ENCODE peak calls at places on chromosome 6, in nine cellular contexts. One of them, this sample, is unnamed.

GRCh38 chr6:143015300-143015706 is 45.4 kb upstream of the AIG1 start:
- DNase-seq in A549: no peak
- DNase-seq in hepatocyte: no peak
- DNase-seq in colonic mucosa: no peak
- DNase-seq in ascending aorta: no peak
- DNase-seq in H1: no peak
- DNase-seq in heart left ventricle: no peak
- DNase-seq in testis: no peak
- DNase-seq in fibroblast of lung: no peak
- DNase-seq in this sample: no peak

GRCh38 chr6:131733376-131734016 is 22.7 kb upstream of the CTAGE9 start:
- DNase-seq in A549: no peak
- DNase-seq in colonic mucosa: no peak
- DNase-seq in H1: no peak
- DNase-seq in hepatocyte: no peak
- DNase-seq in testis: no peak
- DNase-seq in fibroblast of lung: peak; percentile 58
- DNase-seq in ascending aorta: no peak
- DNase-seq in heart left ventricle: no peak
- DNase-seq in this sample: no peak

GRCh38 chr6:6131492-6132109 is 124.9 kb upstream of the NRN1 start:
- DNase-seq in heart left ventricle: no peak
- DNase-seq in A549: peak; percentile 3
- DNase-seq in hepatocyte: peak; percentile 29
- DNase-seq in ascending aorta: no peak
- DNase-seq in fibroblast of lung: no peak
- DNase-seq in testis: peak; percentile 40
- DNase-seq in colonic mucosa: no peak
- DNase-seq in H1: no peak
- DNase-seq in this sample: no peak

GRCh38 chr6:32623693-32624092 is 13.5 kb upstream of the HLA-DQA1 start:
- DNase-seq in A549: no peak
- DNase-seq in H1: no peak
- DNase-seq in hepatocyte: no peak
- DNase-seq in heart left ventricle: no peak
- DNase-seq in colonic mucosa: no peak
- DNase-seq in fibroblast of lung: no peak
- DNase-seq in testis: no peak
- DNase-seq in ascending aorta: no peak
- DNase-seq in this sample: no peak

GRCh38 chr6:105965042-105965760 is 120.9 kb upstream of the PRDM1 start:
- DNase-seq in testis: no peak
- DNase-seq in fibroblast of lung: no peak
- DNase-seq in heart left ventricle: no peak
- DNase-seq in A549: no peak
- DNase-seq in H1: no peak
- DNase-seq in colonic mucosa: no peak
- DNase-seq in hepatocyte: no peak
- DNase-seq in ascending aorta: no peak
- DNase-seq in this sample: no peak

GRCh38 chr6:139271056-139271455 is 20.7 kb downstream of the TXLNB start:
- DNase-seq in H1: no peak
- DNase-seq in ascending aorta: no peak
- DNase-seq in fibroblast of lung: peak; percentile 68
- DNase-seq in colonic mucosa: no peak
- DNase-seq in A549: no peak
- DNase-seq in hepatocyte: no peak
- DNase-seq in heart left ventricle: no peak
- DNase-seq in testis: no peak
- DNase-seq in this sample: peak; percentile 18

GRCh38 chr6:151014404-151015150 is 149.1 kb downstream of the MTHFD1L start:
- DNase-seq in ascending aorta: no peak
- DNase-seq in fibroblast of lung: peak; percentile 80
- DNase-seq in A549: peak; percentile 21
- DNase-seq in colonic mucosa: peak; percentile 70
- DNase-seq in testis: peak; percentile 77
- DNase-seq in hepatocyte: peak; percentile 86
- DNase-seq in H1: peak; percentile 80
- DNase-seq in heart left ventricle: peak; percentile 72
- DNase-seq in this sample: no peak

GRCh38 chr6:16400248-16400760 is 161.9 kb downstream of the GMPR start:
- DNase-seq in colonic mucosa: no peak
- DNase-seq in fibroblast of lung: no peak
- DNase-seq in testis: no peak
- DNase-seq in ascending aorta: no peak
- DNase-seq in heart left ventricle: no peak
- DNase-seq in A549: no peak
- DNase-seq in hepatocyte: no peak
- DNase-seq in H1: no peak
- DNase-seq in this sample: no peak

GRCh38 chr6:154258064-154258757 is 98.4 kb downstream of the IPCEF1 start:
- DNase-seq in H1: no peak
- DNase-seq in hepatocyte: no peak
- DNase-seq in testis: no peak
- DNase-seq in A549: no peak
- DNase-seq in fibroblast of lung: no peak
- DNase-seq in heart left ventricle: no peak
- DNase-seq in colonic mucosa: no peak
- DNase-seq in ascending aorta: no peak
- DNase-seq in this sample: no peak

GRCh38 chr6:149636116-149636515 is 12.4 kb downstream of the KATNA1 start:
- DNase-seq in H1: no peak
- DNase-seq in hepatocyte: no peak
- DNase-seq in fibroblast of lung: peak; percentile 53
- DNase-seq in heart left ventricle: no peak
- DNase-seq in colonic mucosa: peak; percentile 21
- DNase-seq in testis: no peak
- DNase-seq in A549: no peak
- DNase-seq in ascending aorta: no peak
- DNase-seq in this sample: peak; percentile 10

GRCh38 chr6:96934087-96934486 is 9.6 kb downstream of the KLHL32 start:
- DNase-seq in A549: no peak
- DNase-seq in testis: no peak
- DNase-seq in heart left ventricle: no peak
- DNase-seq in H1: no peak
- DNase-seq in colonic mucosa: no peak
- DNase-seq in fibroblast of lung: no peak
- DNase-seq in hepatocyte: no peak
- DNase-seq in ascending aorta: no peak
- DNase-seq in this sample: no peak

GRCh38 chr6:5096482-5096881 is 11.3 kb downstream of the PPP1R3G start:
- DNase-seq in fibroblast of lung: peak; percentile 22
- DNase-seq in ascending aorta: no peak
- DNase-seq in hepatocyte: no peak
- DNase-seq in colonic mucosa: no peak
- DNase-seq in H1: no peak
- DNase-seq in testis: no peak
- DNase-seq in heart left ventricle: peak; percentile 67
- DNase-seq in A549: no peak
- DNase-seq in this sample: no peak

GRCh38 chr6:75438186-75438880 is 55.3 kb downstream of the FILIP1 start:
- DNase-seq in testis: no peak
- DNase-seq in A549: no peak
- DNase-seq in ascending aorta: no peak
- DNase-seq in H1: no peak
- DNase-seq in colonic mucosa: no peak
- DNase-seq in fibroblast of lung: peak; percentile 73
- DNase-seq in heart left ventricle: no peak
- DNase-seq in hepatocyte: no peak
- DNase-seq in this sample: no peak

GRCh38 chr6:130577178-130577919 is 211.5 kb downstream of the TMEM200A start:
- DNase-seq in hepatocyte: no peak
- DNase-seq in H1: no peak
- DNase-seq in colonic mucosa: no peak
- DNase-seq in fibroblast of lung: no peak
- DNase-seq in A549: no peak
- DNase-seq in heart left ventricle: no peak
- DNase-seq in testis: no peak
- DNase-seq in ascending aorta: no peak
- DNase-seq in this sample: no peak

GRCh38 chr6:154298297-154298696 is 58.3 kb downstream of the IPCEF1 start:
- DNase-seq in hepatocyte: no peak
- DNase-seq in ascending aorta: no peak
- DNase-seq in colonic mucosa: no peak
- DNase-seq in heart left ventricle: no peak
- DNase-seq in H1: no peak
- DNase-seq in fibroblast of lung: peak; percentile 48
- DNase-seq in testis: no peak
- DNase-seq in A549: no peak
- DNase-seq in this sample: no peak

GRCh38 chr6:146258206-146258605 is 229.3 kb downstream of the GRM1 start:
- DNase-seq in ascending aorta: no peak
- DNase-seq in testis: no peak
- DNase-seq in A549: no peak
- DNase-seq in fibroblast of lung: no peak
- DNase-seq in heart left ventricle: no peak
- DNase-seq in colonic mucosa: no peak
- DNase-seq in H1: no peak
- DNase-seq in hepatocyte: no peak
- DNase-seq in this sample: no peak

GRCh38 chr6:722608-723007 is 29.7 kb upstream of the EXOC2 start:
- DNase-seq in fibroblast of lung: peak; percentile 74
- DNase-seq in H1: no peak
- DNase-seq in heart left ventricle: no peak
- DNase-seq in colonic mucosa: no peak
- DNase-seq in hepatocyte: no peak
- DNase-seq in A549: no peak
- DNase-seq in ascending aorta: no peak
- DNase-seq in testis: no peak
- DNase-seq in this sample: no peak

GRCh38 chr6:68777956-68778355 is 142.9 kb downstream of the ADGRB3 start:
- DNase-seq in hepatocyte: no peak
- DNase-seq in heart left ventricle: no peak
- DNase-seq in A549: no peak
- DNase-seq in fibroblast of lung: peak; percentile 69
- DNase-seq in testis: no peak
- DNase-seq in ascending aorta: no peak
- DNase-seq in colonic mucosa: no peak
- DNase-seq in H1: no peak
- DNase-seq in this sample: no peak

GRCh38 chr6:68779366-68779765 is 144.3 kb downstream of the ADGRB3 start:
- DNase-seq in heart left ventricle: no peak
- DNase-seq in testis: no peak
- DNase-seq in colonic mucosa: no peak
- DNase-seq in ascending aorta: no peak
- DNase-seq in hepatocyte: no peak
- DNase-seq in fibroblast of lung: no peak
- DNase-seq in A549: no peak
- DNase-seq in H1: no peak
- DNase-seq in this sample: no peak

GRCh38 chr6:68774843-68775242 is 139.8 kb downstream of the ADGRB3 start:
- DNase-seq in colonic mucosa: no peak
- DNase-seq in testis: no peak
- DNase-seq in ascending aorta: no peak
- DNase-seq in A549: no peak
- DNase-seq in hepatocyte: no peak
- DNase-seq in heart left ventricle: no peak
- DNase-seq in H1: no peak
- DNase-seq in fibroblast of lung: no peak
- DNase-seq in this sample: no peak

GRCh38 chr6:68776382-68776781 is 141.3 kb downstream of the ADGRB3 start:
- DNase-seq in hepatocyte: no peak
- DNase-seq in A549: no peak
- DNase-seq in testis: no peak
- DNase-seq in ascending aorta: no peak
- DNase-seq in heart left ventricle: no peak
- DNase-seq in fibroblast of lung: no peak
- DNase-seq in colonic mucosa: no peak
- DNase-seq in H1: no peak
- DNase-seq in this sample: no peak

GRCh38 chr6:68778356-68779020 is 143.4 kb downstream of the ADGRB3 start:
- DNase-seq in fibroblast of lung: peak; percentile 88
- DNase-seq in testis: peak; percentile 32
- DNase-seq in A549: no peak
- DNase-seq in ascending aorta: no peak
- DNase-seq in hepatocyte: peak; percentile 48
- DNase-seq in H1: peak; percentile 50
- DNase-seq in heart left ventricle: no peak
- DNase-seq in colonic mucosa: no peak
- DNase-seq in this sample: no peak
- TF ChIP-seq CTCF in fibroblast of lung: peak; percentile 71
- TF ChIP-seq CTCF in testis: peak; percentile 45
- TF ChIP-seq CTCF in A549: peak; percentile 31
- TF ChIP-seq CTCF in ascending aorta: peak; percentile 68
- TF ChIP-seq CTCF in hepatocyte: peak; percentile 64
- TF ChIP-seq CTCF in H1: peak; percentile 35
- TF ChIP-seq CTCF in heart left ventricle: peak; percentile 65
- TF ChIP-seq CTCF in colonic mucosa: peak; percentile 33
- TF ChIP-seq CTCF in this sample: peak; percentile 41

GRCh38 chr6:165025040-165025439 is 284.4 kb downstream of the C6orf118 start:
- DNase-seq in heart left ventricle: no peak
- DNase-seq in fibroblast of lung: no peak
- DNase-seq in hepatocyte: no peak
- DNase-seq in H1: no peak
- DNase-seq in ascending aorta: no peak
- DNase-seq in testis: no peak
- DNase-seq in A549: no peak
- DNase-seq in colonic mucosa: no peak
- DNase-seq in this sample: no peak
- H3K9me3 ChIP-seq in heart left ventricle: no peaks in the 10 kb centered on the region
- H3K9me3 ChIP-seq in fibroblast of lung: no peaks in the 10 kb centered on the region
- H3K9me3 ChIP-seq in hepatocyte: no peaks in the 10 kb centered on the region
- H3K9me3 ChIP-seq in H1: no peaks in the 10 kb centered on the region
- H3K9me3 ChIP-seq in ascending aorta: no peaks in the 10 kb centered on the region
- H3K9me3 ChIP-seq in testis: no peaks in the 10 kb centered on the region
- H3K9me3 ChIP-seq in A549: no peaks in the 10 kb centered on the region
- H3K9me3 ChIP-seq in colonic mucosa: no peaks in the 10 kb centered on the region
- H3K9me3 ChIP-seq in this sample: peaks cover 17% of the 10 kb centered on the region

GRCh38 chr6:43308101-43308989 is at the start of gene CRIP3:
- DNase-seq in H1: peak; percentile 86
- DNase-seq in A549: peak; percentile 15
- DNase-seq in colonic mucosa: peak; percentile 41
- DNase-seq in ascending aorta: no peak
- DNase-seq in fibroblast of lung: peak; percentile 19
- DNase-seq in hepatocyte: peak; percentile 50
- DNase-seq in heart left ventricle: no peak
- DNase-seq in testis: peak; percentile 58
- DNase-seq in this sample: no peak
- H3K27ac ChIP-seq in H1: no peak within 1 kb of the TSS
- H3K27ac ChIP-seq in A549: peak within 1 kb of the TSS; percentile 55
- H3K27ac ChIP-seq in colonic mucosa: no peak within 1 kb of the TSS
- H3K27ac ChIP-seq in ascending aorta: no peak within 1 kb of the TSS
- H3K27ac ChIP-seq in fibroblast of lung: no peak within 1 kb of the TSS
- H3K27ac ChIP-seq in hepatocyte: no peak within 1 kb of the TSS
- H3K27ac ChIP-seq in heart left ventricle: peak within 1 kb of the TSS; percentile 17
- H3K27ac ChIP-seq in testis: no peak within 1 kb of the TSS
- H3K27ac ChIP-seq in this sample: no peak within 1 kb of the TSS

DNA sequence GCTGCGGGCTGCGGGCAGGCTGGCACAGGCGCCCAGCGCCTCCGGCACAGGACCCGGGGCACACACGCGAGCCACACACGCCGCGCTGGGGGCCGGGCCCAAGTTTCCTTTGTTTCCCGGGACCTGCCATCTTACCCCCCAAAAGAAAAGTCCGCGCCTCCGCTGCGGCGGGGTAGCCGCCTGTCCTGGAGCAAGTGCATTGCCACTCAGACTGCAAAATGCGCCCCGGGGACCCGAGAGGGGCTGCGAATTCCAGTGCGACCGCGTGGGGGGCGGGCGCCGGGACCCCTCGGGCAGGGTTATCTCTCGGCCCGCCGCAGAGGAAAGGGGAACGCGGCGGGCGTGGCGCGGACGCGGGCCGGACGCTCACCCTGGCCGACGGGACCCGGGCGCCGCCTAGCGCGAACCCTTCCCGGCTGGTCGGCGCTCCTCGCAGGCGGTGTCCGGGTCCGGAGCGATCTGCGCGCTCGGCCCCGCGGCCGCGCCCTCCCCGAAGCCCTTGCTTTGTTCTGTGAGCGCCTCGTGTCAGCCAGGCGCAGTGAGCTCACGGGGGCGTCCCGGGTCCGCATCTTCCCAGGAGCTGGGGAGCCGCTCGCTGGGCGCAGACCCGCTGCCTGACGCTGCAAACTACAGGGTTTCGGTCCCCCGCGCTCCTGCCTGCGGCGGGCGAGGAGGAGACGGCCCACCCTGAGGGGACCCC is 620 bp upstream of the CD24 start:
- DNase-seq in A549: peak; percentile 18
- DNase-seq in H1: peak; percentile 82
- DNase-seq in colonic mucosa: peak; percentile 67
- DNase-seq in ascending aorta: no peak
- DNase-seq in heart left ventricle: peak; percentile 70
- DNase-seq in fibroblast of lung: no peak
- DNase-seq in hepatocyte: peak; percentile 80
- DNase-seq in testis: peak; percentile 25
- DNase-seq in this sample: no peak
- TF ChIP-seq CTCF in A549: peak; percentile 50
- TF ChIP-seq CTCF in H1: no peak
- TF ChIP-seq CTCF in colonic mucosa: no peak
- TF ChIP-seq CTCF in ascending aorta: no peak
- TF ChIP-seq CTCF in heart left ventricle: no peak
- TF ChIP-seq CTCF in fibroblast of lung: no peak
- TF ChIP-seq CTCF in hepatocyte: peak; percentile 40
- TF ChIP-seq CTCF in testis: no peak
- TF ChIP-seq CTCF in this sample: no peak